ENCODE peak calls at places on chromosomes 6 and 20, in eight cellular contexts. C, V, P, A, W, D, G and U are unnamed samples. For H3K9me3, the result is how much of the 10 kb centered on the place peaks cover.

GRCh38 chr6:148395583-148396101 is 53.0 kb downstream of the SASH1 start:
- DNase-seq in W (peak), V (no peak), G (peak), C (no peak), A (no peak), P (no peak), D (no peak), U (no peak)

GRCh38 chr20:51784299-51784698 is 16.1 kb upstream of the ATP9A start:
- DNase-seq in C (no peak), A (no peak), W (no peak), P (no peak), V (no peak), G (no peak), D (no peak), U (no peak)

GRCh38 chr6:159719287-159719686 is 8.0 kb upstream of the WTAP start:
- DNase-seq in P (no peak), V (no peak), W (no peak), D (no peak), C (no peak), A (no peak), G (no peak), U (no peak)

GRCh38 chr6:97401533-97401932 is 118.5 kb upstream of the MMS22L start:
- DNase-seq in A (no peak), P (no peak), D (no peak), G (no peak), C (no peak), V (no peak), W (peak), U (no peak)

GRCh38 chr20:35215066-35215956 is 11.2 kb upstream of the MMP24 start:
- DNase-seq in W (peak), G (no peak), P (peak), V (no peak), C (peak), A (no peak), D (no peak), U (no peak)

GRCh38 chr6:7201732-7202541 is 94.2 kb downstream of the RREB1 start:
- DNase-seq in D (no peak), V (peak), W (no peak), G (peak), C (no peak), A (no peak), P (no peak), U (no peak)

GRCh38 chr6:89291256-89291819 is 23.8 kb downstream of the GABRR2 start:
- DNase-seq in A (no peak), V (no peak), D (no peak), G (no peak), P (no peak), C (no peak), W (no peak), U (no peak)

GRCh38 chr6:157513004-157513603 is 132.1 kb downstream of the ZDHHC14 start:
- DNase-seq in D (no peak), G (no peak), W (no peak), A (no peak), P (no peak), C (no peak), V (no peak), U (no peak)

GRCh38 chr6:144820270-144820669 is 535.1 kb downstream of the UTRN start:
- DNase-seq in A (no peak), W (peak), V (no peak), P (peak), G (no peak), D (peak), C (no peak), U (no peak)

GRCh38 chr6:13336553-13336952 is 8.2 kb upstream of the TBC1D7 start:
- DNase-seq in D (peak), V (peak), A (peak), W (peak), G (peak), C (peak), P (peak), U (peak)

GRCh38 chr6:33840064-33840926 is 36.5 kb upstream of the MLN start:
- DNase-seq in G (no peak), P (peak), V (no peak), D (peak), A (no peak), C (peak), W (peak), U (no peak)

GRCh38 chr6:161443868-161444267 is 170.0 kb upstream of the AGPAT4 start:
- DNase-seq in A (no peak), G (no peak), V (peak), D (no peak), P (no peak), W (peak), C (no peak), U (no peak)

GRCh38 chr6:100622907-100623692 is 158.4 kb upstream of the SIM1 start:
- DNase-seq in G (no peak), V (no peak), A (no peak), C (peak), D (no peak), P (no peak), W (peak), U (no peak)

GRCh38 chr20:62344782-62345181 is 22.3 kb downstream of the LAMA5 start:
- DNase-seq in W (no peak), V (no peak), P (no peak), D (no peak), C (peak), G (no peak), A (no peak), U (no peak)

GRCh38 chr6:73739097-73739496 is 43.1 kb downstream of the CD109 start:
- DNase-seq in G (no peak), A (no peak), V (no peak), C (peak), W (peak), P (peak), D (peak), U (no peak)

GRCh38 chr20:63060057-63060991 is 53.6 kb upstream of the BHLHE23 start:
- DNase-seq in P (peak), A (no peak), D (no peak), V (no peak), W (peak), C (peak), G (peak), U (no peak)

GRCh38 chr6:36848658-36849441 is 9.6 kb upstream of the CPNE5 start:
- DNase-seq in A (no peak), G (peak), V (peak), C (no peak), P (no peak), D (no peak), W (peak), U (no peak)

GRCh38 chr6:83905648-83906047 is 46.2 kb downstream of the CYB5R4 start:
- DNase-seq in P (no peak), D (no peak), W (no peak), C (no peak), G (no peak), V (no peak), A (no peak), U (no peak)

GRCh38 chr20:60316759-60317158 is 358.5 kb downstream of the CDH26 start:
- DNase-seq in P (no peak), V (no peak), C (no peak), G (no peak), W (no peak), A (no peak), D (no peak), U (no peak)
- H3K9me3 ChIP-seq in P (under half), V (under half), C (under half), G (under half), W (under half), A (under half), D (under half), U (under half)

DNA sequence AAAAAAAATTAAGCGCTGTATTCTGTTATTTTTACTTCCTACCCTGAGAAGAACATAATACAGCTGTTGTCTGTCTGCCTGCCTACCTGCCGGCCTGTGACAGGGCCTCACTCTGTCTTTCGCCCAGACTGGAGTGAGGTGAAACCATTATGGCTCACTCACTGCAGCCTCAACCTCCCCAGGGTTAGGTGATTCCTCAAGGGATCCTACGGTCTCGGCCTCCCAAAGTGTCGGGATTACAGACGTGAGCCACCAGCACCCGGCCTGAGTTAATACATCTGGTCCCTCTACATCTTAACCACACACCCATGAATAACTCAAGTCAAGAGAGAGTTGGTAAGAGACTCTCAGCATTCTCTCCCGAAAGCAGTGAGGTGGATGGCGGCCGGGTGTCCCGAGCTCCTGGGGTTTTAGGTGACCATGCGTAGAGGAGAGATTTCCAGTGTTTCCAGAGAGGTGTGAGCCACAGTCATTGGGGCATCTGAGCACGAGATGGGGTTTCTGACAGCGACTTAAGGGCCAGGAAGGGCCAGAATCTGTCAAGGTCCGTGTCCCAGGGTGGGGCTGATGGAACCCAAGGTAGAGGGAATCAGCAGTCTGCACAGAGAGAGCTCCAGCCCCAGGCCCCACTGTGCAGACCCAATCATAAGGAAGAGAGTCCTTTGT is 1954.4 kb upstream of the DEFB115 start:
- DNase-seq in D (no peak), V (no peak), G (no peak), A (no peak), P (no peak), W (no peak), C (no peak), U (no peak)
- H3K9me3 ChIP-seq in D (under half), V (under half), G (half or more), A (under half), P (under half), W (under half), C (under half), U (under half)

GRCh38 chr6:167750956-167751358 is 75.8 kb upstream of the AFDN start:
- DNase-seq in G (peak), D (peak), V (peak), W (no peak), C (peak), P (peak), A (no peak), U (no peak)
- H3K9me3 ChIP-seq in G (under half), D (under half), V (under half), W (under half), C (under half), P (under half), A (under half), U (under half)

GRCh38 chr6:167682546-167683027 is 144.1 kb upstream of the AFDN start:
- DNase-seq in V (peak), A (no peak), D (no peak), G (no peak), W (no peak), P (no peak), C (no peak), U (no peak)

GRCh38 chr6:167682125-167682524 is 144.6 kb upstream of the AFDN start:
- DNase-seq in V (no peak), C (no peak), P (no peak), D (no peak), G (no peak), A (no peak), W (no peak), U (no peak)

GRCh38 chr6:167679791-167680604 is 146.7 kb upstream of the AFDN start:
- DNase-seq in V (no peak), P (no peak), C (no peak), W (no peak), A (no peak), D (no peak), G (no peak), U (no peak)

GRCh38 chr6:167679137-167679736 is 147.5 kb upstream of the AFDN start:
- DNase-seq in P (no peak), D (no peak), C (no peak), A (no peak), W (no peak), V (no peak), G (no peak), U (no peak)

DNA sequence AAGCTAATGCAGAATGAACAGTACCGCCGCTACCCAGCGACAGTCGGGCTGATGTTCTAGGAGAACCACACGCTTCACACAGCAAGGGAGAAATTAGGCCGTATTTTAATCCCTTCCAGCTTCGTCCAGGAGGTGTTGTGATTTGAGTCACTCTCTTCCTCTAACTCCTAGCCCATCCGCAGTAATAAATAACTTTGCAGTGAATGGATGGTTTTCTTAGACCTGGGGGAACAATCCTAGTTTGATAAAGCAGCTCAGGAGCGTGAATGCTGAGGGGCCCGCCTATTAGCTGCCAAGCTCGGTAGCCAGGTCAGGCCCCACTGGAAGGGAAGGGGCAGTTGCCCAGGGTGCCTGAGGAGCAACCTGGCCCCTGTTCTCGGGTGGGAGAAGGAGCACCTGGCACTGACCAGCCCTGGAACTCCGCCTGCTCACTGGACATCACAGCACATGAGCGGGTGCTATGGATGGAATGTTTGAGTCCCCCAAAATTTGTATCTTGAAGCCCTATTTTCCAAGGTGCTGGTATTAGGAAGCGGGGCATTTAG is 146.0 kb upstream of the AFDN start:
- DNase-seq in G (no peak), W (no peak), A (no peak), D (no peak), C (no peak), P (no peak), V (no peak), U (no peak)
- H3K9me3 ChIP-seq in G (under half), W (under half), A (under half), D (under half), C (under half), P (under half), V (under half), U (under half)

DNA sequence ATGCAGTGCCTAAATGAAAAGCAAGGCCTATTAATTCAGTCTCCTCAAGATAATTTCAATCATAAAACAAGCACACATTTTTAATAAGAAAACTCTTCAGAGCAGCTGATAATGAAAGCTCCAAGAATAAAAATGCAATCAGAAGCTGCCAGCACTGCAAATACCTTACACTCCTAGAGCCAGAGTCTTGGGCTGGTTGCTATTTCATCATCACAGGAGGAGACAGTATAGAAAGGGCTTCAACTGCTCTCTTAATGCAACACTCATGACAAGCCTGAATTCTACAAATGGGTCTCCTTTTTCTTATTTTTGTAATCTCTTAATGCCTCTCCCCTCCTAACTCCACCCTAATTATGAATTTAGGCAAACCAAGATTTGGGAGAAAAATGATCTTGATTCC is 11.2 kb upstream of the MC3R start:
- DNase-seq in P (no peak), C (no peak), W (no peak), V (no peak), D (no peak), A (no peak), G (no peak), U (no peak)
- H3K9me3 ChIP-seq in P (under half), C (under half), W (under half), V (under half), D (under half), A (under half), G (under half), U (under half)